ENCODE peak calls at places on chromosomes 12 and 14, in eight cellular contexts. E is esophagus muscularis mucosa, K is sigmoid colon, V is upper lobe of left lung, H is stomach, R is spleen, P is H1, Z is HCT116. Q is an unnamed sample.

GRCh38 chr12:100075598-100075997 is 67.1 kb downstream of the BLTP3B start:
- DNase-seq in H (no peak), Z (no peak), R (no peak), K (no peak), P (no peak), V (no peak), E (no peak), Q (no peak)

GRCh38 chr12:12890815-12891645 is at the start of gene GPRC5A:
- DNase-seq in E (peak; percentile 95), H (peak; percentile 87), K (peak; percentile 95), P (peak; percentile 75), R (peak; percentile 79), V (peak; percentile 93), Z (peak; percentile 96), Q (peak; percentile 92)

GRCh38 chr12:40344312-40344711 is 119.5 kb downstream of the LRRK2 start:
- DNase-seq in K (no peak), Z (no peak), E (no peak), R (no peak), H (no peak), P (no peak), V (no peak), Q (no peak)

GRCh38 chr14:95387826-95388445 is 68.2 kb upstream of the CLMN start:
- DNase-seq in K (no peak), V (no peak), H (no peak), P (no peak), Z (no peak), R (no peak), E (no peak), Q (peak; percentile 24)

GRCh38 chr12:76595056-76595455 is 35.5 kb upstream of the OSBPL8 start:
- DNase-seq in H (no peak), V (no peak), Z (no peak), E (no peak), R (no peak), K (no peak), P (no peak), Q (no peak)

GRCh38 chr14:32938719-32939253 is at the start of gene NPAS3:
- DNase-seq in P (no peak), H (no peak), K (no peak), E (no peak), R (no peak), Z (no peak), V (no peak), Q (no peak)

GRCh38 chr12:107320929-107321618 is 227.7 kb upstream of the CRY1 start:
- DNase-seq in E (no peak), Z (no peak), P (peak; percentile 68), K (no peak), V (no peak), H (no peak), R (peak; percentile 80), Q (no peak)

GRCh38 chr12:43758247-43758727 is 303 bp downstream of the PUS7L start:
- DNase-seq in K (peak; percentile 62), R (no peak), H (peak; percentile 26), V (peak; percentile 29), P (peak; percentile 56), Z (no peak), E (no peak), Q (no peak)

GRCh38 chr14:33589334-33589733 is 361.5 kb downstream of the EGLN3 start:
- DNase-seq in P (no peak), H (peak; percentile 49), E (no peak), K (no peak), R (no peak), Z (no peak), V (no peak), Q (no peak)

GRCh38 chr12:101696477-101697196 is 803 bp upstream of the CHPT1 start:
- DNase-seq in V (peak; percentile 75), H (peak; percentile 32), E (no peak), R (peak; percentile 77), Z (no peak), P (no peak), K (peak; percentile 81), Q (peak; percentile 73)

GRCh38 chr12:33671676-33672075 is 232.1 kb upstream of the SYT10 start:
- DNase-seq in P (no peak), H (no peak), E (no peak), Z (no peak), K (no peak), R (no peak), V (no peak), Q (no peak)

GRCh38 chr12:122935318-122935717 is 30.9 kb downstream of the ABCB9 start:
- DNase-seq in E (no peak), H (no peak), P (no peak), Z (no peak), V (no peak), R (no peak), K (no peak), Q (no peak)

GRCh38 chr14:81471062-81471461 is 62.6 kb downstream of the SEL1L start:
- DNase-seq in H (no peak), K (no peak), Z (no peak), R (no peak), E (no peak), V (no peak), P (no peak), Q (no peak)

GRCh38 chr14:61065671-61066070 is 84.6 kb downstream of the SLC38A6 start:
- DNase-seq in V (no peak), E (no peak), P (no peak), R (no peak), K (no peak), Z (no peak), H (no peak), Q (no peak)

GRCh38 chr12:52739963-52740362 is 36.6 kb upstream of the KRT77 start:
- DNase-seq in E (no peak), K (no peak), V (no peak), R (no peak), Z (no peak), P (no peak), H (no peak), Q (no peak)

GRCh38 chr14:90778468-90779255 is 37.6 kb downstream of the TTC7B start:
- DNase-seq in E (no peak), K (no peak), H (no peak), V (no peak), R (no peak), Z (no peak), P (no peak), Q (no peak)

GRCh38 chr12:7642876-7643309 is 22.8 kb downstream of the APOBEC1 start:
- DNase-seq in K (no peak), Z (peak; percentile 22), E (no peak), P (peak; percentile 65), V (no peak), H (no peak), R (no peak), Q (no peak)

GRCh38 chr12:51846911-51847829 is 1.3 kb downstream of the FIGNL2 start:
- DNase-seq in Z (no peak), R (peak; percentile 84), P (peak; percentile 81), K (no peak), V (peak; percentile 47), H (no peak), E (no peak), Q (no peak)

GRCh38 chr14:76760331-76761197 is 704 bp upstream of the VASH1 start:
- DNase-seq in R (peak; percentile 70), V (no peak), E (no peak), Z (no peak), K (no peak), P (no peak), H (no peak), Q (no peak)

GRCh38 chr12:94663077-94663476 is 12.7 kb upstream of the TMCC3 start:
- DNase-seq in H (no peak), P (no peak), K (no peak), Z (no peak), E (no peak), V (no peak), R (no peak), Q (no peak)

GRCh38 chr14:91752956-91753355 is 21.1 kb upstream of the CATSPERB start:
- DNase-seq in P (no peak), R (no peak), E (no peak), V (no peak), K (no peak), Z (no peak), H (no peak), Q (no peak)

GRCh38 chr12:2692156-2692555 is 102.6 kb upstream of the FKBP4 start:
- DNase-seq in H (no peak), V (no peak), E (peak; percentile 86), R (no peak), P (no peak), Z (no peak), K (no peak), Q (no peak)

GRCh38 chr12:104699489-104700194 is 242.9 kb downstream of the CHST11 start:
- DNase-seq in K (peak; percentile 19), H (no peak), V (no peak), P (no peak), R (no peak), E (no peak), Z (no peak), Q (no peak)

DNA sequence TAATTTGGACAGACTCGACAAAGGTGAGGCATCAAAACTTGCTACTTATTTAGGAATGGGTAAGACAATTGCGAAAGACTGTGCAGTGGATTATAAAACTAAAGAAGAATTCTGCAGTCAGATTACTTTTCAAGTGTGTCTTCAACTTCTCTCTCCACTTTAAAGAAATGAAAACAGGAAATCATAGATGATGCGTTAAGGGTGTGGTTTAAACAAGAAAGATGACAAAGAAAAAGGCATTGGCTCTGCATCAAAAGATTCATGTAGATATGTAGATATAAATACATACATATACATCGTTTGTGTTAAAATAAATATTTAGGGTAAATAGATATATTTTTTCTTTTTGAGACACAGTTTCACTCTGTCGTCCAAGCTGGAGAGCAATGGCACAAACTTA is 74.6 kb upstream of the PARP11 start:
- DNase-seq in R (no peak), P (no peak), E (no peak), H (no peak), V (no peak), Z (no peak), K (no peak), Q (no peak)
- TF ChIP-seq POLR2AphosphoS5 in R (no peak), P (no peak), E (no peak), H (no peak), V (no peak), Z (no peak), K (no peak), Q (no peak)

GRCh38 chr12:125954362-125954761 is 889.1 kb downstream of the AACS start:
- DNase-seq in Z (no peak), E (no peak), P (no peak), V (no peak), K (no peak), H (no peak), R (no peak), Q (no peak)
- H3K9me3 ChIP-seq in Z (peaks cover under 1% of the 10 kb centered on the region), E (no peaks in the 10 kb centered on the region), P (peaks cover 2% of the 10 kb centered on the region), V (no peaks in the 10 kb centered on the region), K (peaks cover 6% of the 10 kb centered on the region), H (no peaks in the 10 kb centered on the region), R (peaks cover 5% of the 10 kb centered on the region), Q (peaks cover 3% of the 10 kb centered on the region)

GRCh38 chr14:68402525-68403101 is 390.3 kb downstream of the ZFP36L1 start:
- DNase-seq in H (no peak), R (no peak), K (no peak), V (no peak), Z (no peak), E (no peak), P (no peak), Q (no peak)
- TF ChIP-seq POLR2AphosphoS5 in H (no peak), R (no peak), K (no peak), V (no peak), Z (no peak), E (no peak), P (no peak), Q (no peak)

GRCh38 chr14:69558774-69559173 is 15.9 kb downstream of the CCDC177 start:
- DNase-seq in Z (no peak), P (no peak), E (no peak), R (no peak), V (no peak), H (no peak), K (no peak), Q (no peak)
- H3K9me3 ChIP-seq in Z (no peaks in the 10 kb centered on the region), P (no peaks in the 10 kb centered on the region), E (no peaks in the 10 kb centered on the region), R (no peaks in the 10 kb centered on the region), V (no peaks in the 10 kb centered on the region), H (no peaks in the 10 kb centered on the region), K (no peaks in the 10 kb centered on the region), Q (no peaks in the 10 kb centered on the region)

GRCh38 chr12:132289356-132290202 is 39.8 kb downstream of the GALNT9 start:
- DNase-seq in Z (no peak), V (no peak), E (no peak), R (no peak), K (no peak), H (no peak), P (no peak), Q (no peak)
- TF ChIP-seq POLR2AphosphoS5 in Z (no peak), V (no peak), E (no peak), R (no peak), K (no peak), H (no peak), P (no peak), Q (no peak)